ENCODE peak calls at places on chromosomes 7 and 10, in ten cellular contexts. T is colonic mucosa, K is mammary epithelial cell, J is AG10803, G is mucosa of descending colon, Z is PC-3, I is A549, D is AG04450, Q is BE2C, N is body of pancreas. F is an unnamed sample.

GRCh38 chr10:79019961-79020491 is 48.7 kb upstream of the ZMIZ1 start:
- DNase-seq in T (no peak), K (peak; percentile 81), J (peak; percentile 75), G (peak; percentile 21), Z (no peak), I (no peak), D (no peak), Q (peak; percentile 62), N (no peak), F (no peak)

GRCh38 chr7:21972397-21972784 is 26.7 kb upstream of the CDCA7L start:
- DNase-seq in T (no peak), K (peak; percentile 6), J (no peak), G (no peak), Z (no peak), I (peak; percentile 19), D (no peak), Q (no peak), N (no peak), F (no peak)

GRCh38 chr10:49139000-49139865 is 5.4 kb upstream of the FAM170B start:
- DNase-seq in T (no peak), K (no peak), J (peak; percentile 92), G (no peak), Z (peak; percentile 54), I (no peak), D (peak; percentile 58), Q (no peak), N (peak; percentile 7), F (no peak)

GRCh38 chr10:43904831-43905230 is 256.1 kb upstream of the ZNF32 start:
- DNase-seq in T (no peak), K (no peak), J (no peak), G (no peak), Z (no peak), I (no peak), D (no peak), Q (no peak), N (no peak), F (no peak)

GRCh38 chr7:114660007-114660406 is 245.4 kb downstream of the FOXP2 start:
- DNase-seq in T (no peak), K (no peak), J (no peak), G (no peak), Z (no peak), I (no peak), D (no peak), Q (no peak), N (no peak), F (no peak)

GRCh38 chr7:30070052-30070451 is 41.8 kb downstream of the PLEKHA8 start:
- DNase-seq in T (no peak), K (no peak), J (no peak), G (no peak), Z (no peak), I (no peak), D (no peak), Q (no peak), N (no peak), F (no peak)

GRCh38 chr10:1509003-1509402 is 228.3 kb downstream of the ADARB2 start:
- DNase-seq in T (no peak), K (no peak), J (no peak), G (no peak), Z (no peak), I (no peak), D (no peak), Q (no peak), N (no peak), F (no peak)

GRCh38 chr7:107691713-107692112 is 31.1 kb downstream of the SLC26A4 start:
- DNase-seq in T (no peak), K (no peak), J (peak; percentile 30), G (no peak), Z (no peak), I (no peak), D (no peak), Q (no peak), N (no peak), F (no peak)

GRCh38 chr7:87475359-87476178 is at the start of gene ABCB4:
- DNase-seq in T (no peak), K (no peak), J (no peak), G (peak; percentile 50), Z (no peak), I (no peak), D (no peak), Q (peak; percentile 49), N (peak; percentile 3), F (peak; percentile 56)

GRCh38 chr10:102230264-102230860 is 4.3 kb downstream of the ELOVL3 start:
- DNase-seq in T (peak; percentile 35), K (no peak), J (no peak), G (peak; percentile 62), Z (peak; percentile 55), I (peak; percentile 66), D (no peak), Q (peak; percentile 62), N (peak; percentile 55), F (peak; percentile 80)

GRCh38 chr7:137980308-137980707 is 21.6 kb downstream of the CREB3L2 start:
- DNase-seq in T (no peak), K (no peak), J (no peak), G (no peak), Z (no peak), I (no peak), D (no peak), Q (no peak), N (no peak), F (no peak)

GRCh38 chr7:98802088-98802780 is 67.6 kb downstream of the TMEM130 start:
- DNase-seq in T (no peak), K (peak; percentile 33), J (peak; percentile 68), G (no peak), Z (peak; percentile 10), I (peak; percentile 49), D (no peak), Q (peak; percentile 89), N (peak; percentile 48), F (peak; percentile 55)

GRCh38 chr7:40879941-40880558 is 745.2 kb downstream of the SUGCT start:
- DNase-seq in T (no peak), K (no peak), J (peak; percentile 19), G (no peak), Z (no peak), I (no peak), D (no peak), Q (no peak), N (no peak), F (no peak)

GRCh38 chr10:98610301-98610700 is 163.6 kb upstream of the HPS1 start:
- DNase-seq in T (no peak), K (peak; percentile 4), J (no peak), G (no peak), Z (no peak), I (no peak), D (no peak), Q (no peak), N (no peak), F (no peak)

GRCh38 chr7:108454674-108455523 is 1.3 kb downstream of the NRCAM start:
- DNase-seq in T (no peak), K (peak; percentile 32), J (no peak), G (no peak), Z (no peak), I (peak; percentile 64), D (no peak), Q (peak; percentile 78), N (peak; percentile 32), F (peak; percentile 55)

GRCh38 chr7:128112781-128113221 is 81.6 kb upstream of the LRRC4 start:
- DNase-seq in T (no peak), K (no peak), J (no peak), G (no peak), Z (no peak), I (no peak), D (no peak), Q (no peak), N (no peak), F (no peak)

GRCh38 chr10:23516530-23516929 is 77.7 kb downstream of the OTUD1 start:
- DNase-seq in T (no peak), K (peak; percentile 23), J (peak; percentile 17), G (no peak), Z (peak; percentile 46), I (peak; percentile 10), D (no peak), Q (no peak), N (peak; percentile 13), F (peak; percentile 10)

GRCh38 chr10:103747193-103747865 is 108.0 kb downstream of the SH3PXD2A start:
- DNase-seq in T (no peak), K (peak; percentile 56), J (no peak), G (no peak), Z (no peak), I (no peak), D (no peak), Q (no peak), N (no peak), F (no peak)

GRCh38 chr7:34158754-34159153 is 253.4 kb downstream of the BMPER start:
- DNase-seq in T (no peak), K (no peak), J (no peak), G (no peak), Z (no peak), I (peak; percentile 40), D (no peak), Q (peak; percentile 9), N (no peak), F (no peak)
- TF ChIP-seq CTCF in T (no peak), K (no peak), J (no peak), G (no peak), Z (peak; percentile 29), I (no peak), D (peak; percentile 20), Q (peak; percentile 1), N (peak; percentile 9), F (no peak)

GRCh38 chr7:55271069-55271468 is 94.1 kb upstream of the LANCL2 start:
- DNase-seq in T (no peak), K (no peak), J (peak; percentile 20), G (no peak), Z (peak; percentile 55), I (peak; percentile 16), D (no peak), Q (no peak), N (no peak), F (no peak)
- TF ChIP-seq CTCF in T (peak; percentile 14), K (peak; percentile 43), J (peak; percentile 62), G (no peak), Z (peak; percentile 78), I (peak; percentile 36), D (peak; percentile 67), Q (peak; percentile 58), N (peak; percentile 36), F (no peak)

GRCh38 chr7:71131256-71131752 is 640 bp upstream of the GALNT17 start:
- DNase-seq in T (peak; percentile 20), K (peak; percentile 2), J (no peak), G (no peak), Z (no peak), I (no peak), D (no peak), Q (peak; percentile 50), N (peak; percentile 62), F (peak; percentile 88)
- TF ChIP-seq CTCF in T (no peak), K (no peak), J (no peak), G (no peak), Z (no peak), I (no peak), D (no peak), Q (no peak), N (peak; percentile 61), F (no peak)

GRCh38 chr10:3451516-3452185 is 279.1 kb upstream of the PITRM1 start:
- DNase-seq in T (no peak), K (no peak), J (no peak), G (no peak), Z (no peak), I (no peak), D (no peak), Q (no peak), N (no peak), F (no peak)

GRCh38 chr10:3455385-3456334 is 283.1 kb upstream of the PITRM1 start:
- DNase-seq in T (peak; percentile 17), K (peak; percentile 62), J (peak; percentile 15), G (no peak), Z (no peak), I (no peak), D (no peak), Q (no peak), N (no peak), F (no peak)

GRCh38 chr10:3452683-3453388 is 280.3 kb upstream of the PITRM1 start:
- DNase-seq in T (peak; percentile 9), K (peak; percentile 68), J (peak; percentile 94), G (no peak), Z (peak; percentile 38), I (peak; percentile 38), D (peak; percentile 65), Q (no peak), N (no peak), F (no peak)

GRCh38 chr10:3452234-3452633 is 279.7 kb upstream of the PITRM1 start:
- DNase-seq in T (peak; percentile 15), K (peak; percentile 56), J (peak; percentile 94), G (no peak), Z (peak; percentile 25), I (no peak), D (peak; percentile 94), Q (no peak), N (no peak), F (no peak)
- TF ChIP-seq CTCF in T (no peak), K (peak; percentile 57), J (peak; percentile 70), G (no peak), Z (no peak), I (peak; percentile 6), D (peak; percentile 71), Q (no peak), N (no peak), F (no peak)